ENCODE peak calls at places on chromosomes 16 and 17, in five cellular contexts. P, Z, G, D and F are unnamed samples.

GRCh38 chr16:56222482-56222997 is 31.3 kb downstream of the GNAO1 start:
- DNase-seq in Z (no peak), G (no peak), D (no peak), P (no peak), F (no peak)

GRCh38 chr16:75351183-75351582 is 82.1 kb downstream of the CFDP1 start:
- DNase-seq in D (no peak), P (peak), G (no peak), Z (no peak), F (no peak)

GRCh38 chr16:87963400-87963799 is 12.2 kb downstream of the BANP start:
- DNase-seq in P (peak), G (peak), Z (no peak), D (no peak), F (no peak)

GRCh38 chr17:7613769-7614421 is 802 bp downstream of the FXR2 start:
- DNase-seq in Z (no peak), G (no peak), P (peak), D (no peak), F (peak)

GRCh38 chr16:75491876-75492275 is 3.4 kb downstream of the CHST6 start:
- DNase-seq in G (no peak), P (no peak), D (peak), Z (peak), F (peak)

GRCh38 chr17:56125830-56126819 is 27.1 kb upstream of the ANKFN1 start:
- DNase-seq in D (no peak), Z (peak), P (peak), G (no peak), F (peak)

GRCh38 chr17:76014925-76015261 is 12.2 kb downstream of the EVPL start:
- DNase-seq in P (no peak), Z (no peak), D (peak), G (no peak), F (no peak)

GRCh38 chr17:77451271-77451893 is 310.6 kb downstream of the SEC14L1 start:
- DNase-seq in G (peak), Z (peak), D (peak), P (peak), F (peak)

GRCh38 chr16:59611556-59611955 is 877.4 kb upstream of the GOT2 start:
- DNase-seq in G (no peak), Z (no peak), P (no peak), D (no peak), F (no peak)

GRCh38 chr16:65101009-65101408 is 20.9 kb downstream of the CDH11 start:
- DNase-seq in Z (no peak), G (no peak), P (peak), D (no peak), F (no peak)

GRCh38 chr17:70808596-70808995 is 639.3 kb downstream of the KCNJ2 start:
- DNase-seq in D (no peak), Z (no peak), P (no peak), G (no peak), F (peak)

GRCh38 chr17:61426482-61427304 is 25.5 kb upstream of the TBX4 start:
- DNase-seq in D (no peak), Z (no peak), P (no peak), G (no peak), F (no peak)

GRCh38 chr16:50210266-50211038 is 55.9 kb upstream of the ADCY7 start:
- DNase-seq in Z (peak), G (peak), D (peak), P (peak), F (peak)

GRCh38 chr16:10370096-10370726 is 15.7 kb upstream of the ATF7IP2 start:
- DNase-seq in P (no peak), Z (no peak), G (no peak), D (no peak), F (no peak)

GRCh38 chr16:67888311-67888710 is 3.6 kb downstream of the NRN1L start:
- DNase-seq in D (no peak), Z (no peak), G (no peak), P (no peak), F (no peak)

GRCh38 chr17:75778861-75779249 is 5.8 kb upstream of the UNK start:
- DNase-seq in P (no peak), Z (peak), G (peak), D (no peak), F (peak)

GRCh38 chr17:9386401-9386800 is 189.2 kb downstream of the STX8 start:
- DNase-seq in Z (no peak), P (no peak), D (no peak), G (no peak), F (no peak)

GRCh38 chr17:80586464-80587228 is 42.0 kb downstream of the RPTOR start:
- DNase-seq in D (no peak), Z (no peak), P (peak), G (no peak), F (no peak)

GRCh38 chr17:32882734-32883133 is 5.8 kb upstream of the MYO1D start:
- DNase-seq in G (no peak), P (no peak), D (no peak), Z (no peak), F (no peak)

GRCh38 chr16:9836118-9836736 is 346.0 kb downstream of the GRIN2A start:
- DNase-seq in Z (peak), G (no peak), P (peak), D (no peak), F (peak)

GRCh38 chr17:40121886-40122465 is at the start of gene MSL1:
- DNase-seq in Z (peak), G (peak), D (peak), P (peak), F (peak)

GRCh38 chr16:22126037-22126558 is 33.8 kb downstream of the VWA3A start:
- DNase-seq in D (no peak), G (no peak), Z (no peak), P (peak), F (no peak)

GRCh38 chr16:27177031-27177774 is 26.1 kb upstream of the KDM8 start:
- DNase-seq in P (peak), G (no peak), Z (no peak), D (no peak), F (no peak)

GRCh38 chr17:3040882-3041281 is 22.5 kb downstream of the OR1D5 start:
- DNase-seq in D (peak), P (no peak), Z (no peak), G (no peak), F (no peak)